ENCODE peak calls at places on chromosome 11, in six cellular contexts. One of them, this sample, is unnamed.
A peak's percentile ranks its signal among the peaks of the same experiment; 100 is the strongest.

GRCh38 chr11:95299078-95299611 is 68.1 kb upstream of the SESN3 start:
- DNase-seq in A549: no peak
- DNase-seq in H9: no peak
- DNase-seq in pancreas: no peak
- DNase-seq in tibial artery: no peak
- DNase-seq in BE2C: no peak
- DNase-seq in this sample: no peak

GRCh38 chr11:31655483-31655882 is 145.9 kb downstream of the ELP4 start:
- DNase-seq in pancreas: no peak
- DNase-seq in H9: no peak
- DNase-seq in BE2C: no peak
- DNase-seq in tibial artery: no peak
- DNase-seq in A549: peak; percentile 1
- DNase-seq in this sample: peak; percentile 18

GRCh38 chr11:15692739-15693138 is 578.0 kb downstream of the INSC start:
- DNase-seq in BE2C: no peak
- DNase-seq in H9: no peak
- DNase-seq in tibial artery: no peak
- DNase-seq in pancreas: no peak
- DNase-seq in A549: no peak
- DNase-seq in this sample: no peak

GRCh38 chr11:7651700-7652099 is 21.6 kb downstream of the CYB5R2 start:
- DNase-seq in BE2C: peak; percentile 20
- DNase-seq in H9: no peak
- DNase-seq in tibial artery: no peak
- DNase-seq in A549: no peak
- DNase-seq in pancreas: no peak
- DNase-seq in this sample: no peak

GRCh38 chr11:78188809-78189724 is at the start of gene USP35:
- DNase-seq in BE2C: no peak
- DNase-seq in pancreas: no peak
- DNase-seq in H9: no peak
- DNase-seq in tibial artery: peak; percentile 65
- DNase-seq in A549: no peak
- DNase-seq in this sample: no peak

GRCh38 chr11:80727315-80727714 is 1286.5 kb upstream of the TENM4 start:
- DNase-seq in tibial artery: no peak
- DNase-seq in BE2C: no peak
- DNase-seq in A549: no peak
- DNase-seq in H9: peak; percentile 61
- DNase-seq in pancreas: no peak
- DNase-seq in this sample: no peak

GRCh38 chr11:94308024-94308423 is 3.6 kb downstream of the IZUMO1R start:
- DNase-seq in H9: no peak
- DNase-seq in A549: no peak
- DNase-seq in BE2C: no peak
- DNase-seq in tibial artery: no peak
- DNase-seq in pancreas: no peak
- DNase-seq in this sample: no peak

GRCh38 chr11:87236368-87236767 is 198.6 kb downstream of the TMEM135 start:
- DNase-seq in H9: no peak
- DNase-seq in A549: no peak
- DNase-seq in pancreas: no peak
- DNase-seq in tibial artery: no peak
- DNase-seq in BE2C: no peak
- DNase-seq in this sample: no peak

GRCh38 chr11:118914178-118914918 is 11.4 kb downstream of the BCL9L start:
- DNase-seq in H9: peak; percentile 59
- DNase-seq in A549: no peak
- DNase-seq in pancreas: peak; percentile 67
- DNase-seq in tibial artery: no peak
- DNase-seq in BE2C: peak; percentile 64
- DNase-seq in this sample: no peak

GRCh38 chr11:67252831-67253239 is 13.4 kb upstream of the GRK2 start:
- DNase-seq in BE2C: peak; percentile 44
- DNase-seq in H9: no peak
- DNase-seq in A549: peak; percentile 49
- DNase-seq in pancreas: no peak
- DNase-seq in tibial artery: no peak
- DNase-seq in this sample: no peak
- TF ChIP-seq CTCF in BE2C: peak; percentile 62
- TF ChIP-seq CTCF in H9: peak; percentile 55
- TF ChIP-seq CTCF in A549: peak; percentile 40
- TF ChIP-seq CTCF in pancreas: no peak
- TF ChIP-seq CTCF in tibial artery: no peak
- TF ChIP-seq CTCF in this sample: peak; percentile 31

GRCh38 chr11:30312243-30312642 is 10.7 kb upstream of the ARL14EP start:
- DNase-seq in pancreas: no peak
- DNase-seq in H9: no peak
- DNase-seq in tibial artery: no peak
- DNase-seq in A549: no peak
- DNase-seq in BE2C: no peak
- DNase-seq in this sample: no peak

GRCh38 chr11:30316237-30316636 is 6.7 kb upstream of the ARL14EP start:
- DNase-seq in tibial artery: no peak
- DNase-seq in H9: no peak
- DNase-seq in pancreas: no peak
- DNase-seq in A549: no peak
- DNase-seq in BE2C: no peak
- DNase-seq in this sample: no peak

GRCh38 chr11:30313580-30313979 is 9.3 kb upstream of the ARL14EP start:
- DNase-seq in tibial artery: no peak
- DNase-seq in BE2C: no peak
- DNase-seq in pancreas: no peak
- DNase-seq in H9: no peak
- DNase-seq in A549: no peak
- DNase-seq in this sample: no peak

GRCh38 chr11:30317030-30317429 is 5.9 kb upstream of the ARL14EP start:
- DNase-seq in H9: no peak
- DNase-seq in BE2C: no peak
- DNase-seq in A549: no peak
- DNase-seq in tibial artery: no peak
- DNase-seq in pancreas: no peak
- DNase-seq in this sample: no peak

DNA sequence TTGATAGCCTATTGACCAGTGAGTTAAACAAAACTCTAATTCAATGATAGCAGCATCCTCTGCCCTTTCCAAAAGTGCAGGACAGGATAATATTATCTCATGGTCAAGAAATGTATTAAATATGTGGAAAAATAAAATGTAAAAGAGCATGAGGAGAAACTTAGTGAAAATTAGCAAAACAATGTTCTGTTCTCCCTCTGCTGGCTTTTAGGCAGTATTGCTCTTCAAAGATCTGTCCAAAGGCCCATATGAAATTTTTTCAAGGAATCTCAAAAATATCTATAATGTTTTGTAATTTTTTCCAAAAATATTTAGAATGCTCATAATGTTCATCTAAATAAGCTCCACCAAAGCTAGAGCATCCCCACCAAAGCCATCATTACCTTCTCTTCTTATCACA is 8.3 kb upstream of the ARL14EP start:
- DNase-seq in H9: no peak
- DNase-seq in BE2C: no peak
- DNase-seq in pancreas: no peak
- DNase-seq in tibial artery: no peak
- DNase-seq in A549: no peak
- DNase-seq in this sample: no peak
- TF ChIP-seq CTCF in H9: peak; percentile 66
- TF ChIP-seq CTCF in BE2C: peak; percentile 36
- TF ChIP-seq CTCF in pancreas: no peak
- TF ChIP-seq CTCF in tibial artery: no peak
- TF ChIP-seq CTCF in A549: peak; percentile 47
- TF ChIP-seq CTCF in this sample: peak; percentile 44

GRCh38 chr11:124778281-124778680 is 16.2 kb upstream of the ESAM start:
- DNase-seq in H9: no peak
- DNase-seq in tibial artery: no peak
- DNase-seq in pancreas: no peak
- DNase-seq in BE2C: no peak
- DNase-seq in A549: peak; percentile 25
- DNase-seq in this sample: no peak
- TF ChIP-seq CTCF in H9: peak; percentile 69
- TF ChIP-seq CTCF in tibial artery: no peak
- TF ChIP-seq CTCF in pancreas: no peak
- TF ChIP-seq CTCF in BE2C: peak; percentile 55
- TF ChIP-seq CTCF in A549: peak; percentile 10
- TF ChIP-seq CTCF in this sample: no peak

DNA sequence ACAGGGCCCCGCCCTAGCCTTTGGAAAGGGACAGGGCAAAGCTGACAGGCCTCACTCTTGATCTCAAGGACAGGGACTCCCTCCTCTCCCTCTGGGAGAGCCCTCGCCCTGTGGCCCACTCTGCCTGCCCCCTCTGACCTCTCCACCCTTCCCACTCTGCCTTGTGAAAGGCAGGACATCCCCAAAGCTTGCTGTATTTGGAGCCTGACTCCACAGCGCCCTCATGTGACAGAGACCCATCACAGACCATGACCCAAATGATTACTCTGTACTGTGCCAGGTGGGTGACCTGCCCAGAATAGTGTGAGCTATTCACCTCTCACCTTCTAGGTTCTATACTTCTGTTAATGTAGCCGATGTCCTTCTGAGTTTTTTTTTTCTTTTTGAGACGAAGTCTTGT is 18.8 kb downstream of the P2RY2 start:
- DNase-seq in BE2C: peak; percentile 49
- DNase-seq in H9: peak; percentile 80
- DNase-seq in tibial artery: peak; percentile 4
- DNase-seq in A549: peak; percentile 69
- DNase-seq in pancreas: no peak
- DNase-seq in this sample: no peak
- TF ChIP-seq CTCF in BE2C: peak; percentile 73
- TF ChIP-seq CTCF in H9: peak; percentile 90
- TF ChIP-seq CTCF in tibial artery: peak; percentile 21
- TF ChIP-seq CTCF in A549: peak; percentile 52
- TF ChIP-seq CTCF in pancreas: no peak
- TF ChIP-seq CTCF in this sample: peak; percentile 54

DNA sequence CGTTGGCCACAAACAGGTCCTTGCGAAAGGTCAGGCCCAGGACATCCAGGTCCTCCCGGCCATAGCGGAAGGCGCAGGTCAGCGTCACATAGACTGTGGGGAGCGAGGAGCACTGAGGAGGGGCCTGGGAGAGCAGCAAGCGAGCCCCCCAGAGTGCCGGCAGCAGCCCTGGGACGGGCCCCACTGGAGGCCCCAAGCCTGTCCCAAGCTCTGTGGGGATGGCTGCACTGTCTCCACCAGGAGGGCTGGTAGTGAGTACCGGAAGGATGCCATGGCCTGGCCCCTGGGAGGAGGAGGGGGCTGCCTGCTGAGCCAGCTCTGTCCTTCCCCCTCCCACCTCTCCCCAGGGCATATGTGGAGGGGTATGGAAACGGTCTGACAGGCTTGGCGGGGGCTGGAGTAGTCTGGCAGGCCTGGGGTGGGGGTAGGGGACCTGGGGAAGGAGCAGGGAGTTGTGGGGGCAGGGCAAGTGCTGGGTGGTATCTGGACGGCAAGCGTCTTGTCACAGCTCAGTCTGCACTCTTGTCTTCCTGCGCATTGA is 42.9 kb downstream of the TPBGL start:
- DNase-seq in A549: no peak
- DNase-seq in H9: no peak
- DNase-seq in BE2C: peak; percentile 84
- DNase-seq in pancreas: no peak
- DNase-seq in tibial artery: no peak
- DNase-seq in this sample: no peak
- TF ChIP-seq CTCF in A549: no peak
- TF ChIP-seq CTCF in H9: no peak
- TF ChIP-seq CTCF in BE2C: no peak
- TF ChIP-seq CTCF in pancreas: no peak
- TF ChIP-seq CTCF in tibial artery: no peak
- TF ChIP-seq CTCF in this sample: no peak

DNA sequence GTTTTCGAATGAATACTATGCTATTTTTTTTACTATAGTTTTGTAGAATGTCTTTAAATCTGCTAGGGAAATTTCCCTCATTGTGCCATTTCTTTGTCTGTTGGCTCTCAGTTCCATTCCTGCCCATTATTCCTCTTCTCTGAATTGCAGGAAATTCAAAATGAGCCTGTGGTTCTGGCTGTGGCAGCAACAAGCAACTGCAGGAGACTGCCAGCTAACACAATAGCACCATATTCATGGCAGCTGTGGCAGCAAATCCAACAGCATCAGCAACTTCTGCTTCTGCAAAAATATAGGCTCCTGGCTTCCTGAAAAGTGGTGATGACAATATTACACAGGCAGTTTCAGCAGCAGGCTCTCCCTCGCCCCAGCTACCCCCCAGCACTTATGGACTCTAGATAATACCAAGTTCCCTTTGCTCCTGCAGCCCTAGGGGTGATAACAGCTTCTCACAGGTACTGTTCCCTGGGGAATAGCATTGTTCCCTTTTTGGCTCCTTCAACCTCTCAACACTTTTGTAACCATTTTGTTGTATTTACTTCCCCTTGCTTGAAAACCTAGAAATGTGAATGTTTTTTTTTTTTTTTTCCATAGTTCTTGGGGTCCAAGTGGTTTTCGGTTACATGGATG is 9.3 kb downstream of the PATE4 start:
- DNase-seq in pancreas: no peak
- DNase-seq in A549: no peak
- DNase-seq in H9: no peak
- DNase-seq in tibial artery: no peak
- DNase-seq in BE2C: no peak
- DNase-seq in this sample: no peak
- TF ChIP-seq CTCF in pancreas: no peak
- TF ChIP-seq CTCF in A549: no peak
- TF ChIP-seq CTCF in H9: no peak
- TF ChIP-seq CTCF in tibial artery: no peak
- TF ChIP-seq CTCF in BE2C: no peak
- TF ChIP-seq CTCF in this sample: no peak

DNA sequence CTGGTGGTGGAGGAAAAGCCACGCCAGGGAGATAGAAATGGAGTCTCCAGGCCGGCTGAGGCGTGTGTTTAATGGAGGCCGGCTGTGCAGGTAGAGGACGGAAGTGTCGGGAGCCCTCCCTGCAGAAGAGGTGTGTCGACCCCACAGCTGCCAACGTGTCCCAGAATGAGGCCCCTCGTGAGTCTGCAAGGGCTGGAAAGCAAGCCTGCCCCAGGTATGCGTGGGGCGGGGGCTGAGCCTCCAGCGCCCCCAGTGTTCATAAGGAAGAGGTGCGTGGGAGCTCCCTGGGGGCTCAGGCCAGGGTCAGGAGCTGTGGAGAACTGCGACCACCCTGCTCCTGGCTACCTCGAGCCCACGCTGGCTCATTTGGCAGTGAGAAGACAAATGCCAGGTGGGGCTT is 38.0 kb upstream of the JAM3 start:
- DNase-seq in BE2C: no peak
- DNase-seq in H9: no peak
- DNase-seq in A549: no peak
- DNase-seq in pancreas: no peak
- DNase-seq in tibial artery: no peak
- DNase-seq in this sample: no peak
- TF ChIP-seq CTCF in BE2C: peak; percentile 29
- TF ChIP-seq CTCF in H9: peak; percentile 75
- TF ChIP-seq CTCF in A549: no peak
- TF ChIP-seq CTCF in pancreas: no peak
- TF ChIP-seq CTCF in tibial artery: no peak
- TF ChIP-seq CTCF in this sample: no peak

DNA sequence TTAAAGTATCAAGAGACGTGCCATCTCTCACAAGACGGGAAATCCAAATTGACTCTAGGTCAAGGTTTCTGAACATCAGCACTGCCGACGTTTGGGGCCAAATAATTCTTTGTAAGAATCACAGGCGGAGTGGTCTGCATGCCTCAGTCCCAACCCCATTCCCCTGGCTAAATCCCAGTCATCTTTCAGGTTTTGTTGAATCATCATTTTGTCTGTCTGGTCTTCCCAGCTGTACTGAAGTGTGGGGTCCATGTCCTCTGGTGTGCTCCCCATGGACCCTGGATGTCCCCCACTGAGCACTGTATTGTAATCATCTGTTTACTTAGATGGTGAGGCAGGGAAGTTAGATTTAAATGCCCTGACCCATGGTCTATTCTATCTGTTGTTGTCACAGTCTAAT is 103.6 kb upstream of the GALNT18 start:
- DNase-seq in BE2C: no peak
- DNase-seq in pancreas: no peak
- DNase-seq in tibial artery: no peak
- DNase-seq in H9: no peak
- DNase-seq in A549: no peak
- DNase-seq in this sample: no peak
- TF ChIP-seq CTCF in BE2C: no peak
- TF ChIP-seq CTCF in pancreas: no peak
- TF ChIP-seq CTCF in tibial artery: no peak
- TF ChIP-seq CTCF in H9: no peak
- TF ChIP-seq CTCF in A549: no peak
- TF ChIP-seq CTCF in this sample: no peak